ENCODE peak calls at places on chromosomes 16 and 17, in eight cellular contexts. I is heart right ventricle; W is cardiac muscle cell; Q is effector memory CD4-positive, alpha-beta T cell; M is upper lobe of right lung; N is RWPE1; U is neural progenitor cell; S is uterus. L is an unnamed sample.

GRCh38 chr17:27294689-27295630 is 1.0 kb downstream of the WSB1 start:
- DNase-seq in I (no peak), W (peak; percentile 94), Q (peak; percentile 38), M (no peak), N (peak; percentile 62), U (peak; percentile 82), S (peak; percentile 52), L (no peak)

GRCh38 chr16:7405166-7405565 is 72.5 kb downstream of the RBFOX1 start:
- DNase-seq in I (peak; percentile 49), W (no peak), Q (no peak), M (peak; percentile 85), N (no peak), U (peak; percentile 82), S (no peak), L (peak; percentile 4)

GRCh38 chr17:55286681-55287589 is 22.2 kb downstream of the HLF start:
- DNase-seq in I (no peak), W (peak; percentile 58), Q (no peak), M (no peak), N (peak; percentile 64), U (no peak), S (no peak), L (no peak)

GRCh38 chr16:48076455-48077012 is 79.3 kb downstream of the ABCC12 start:
- DNase-seq in I (no peak), W (no peak), Q (no peak), M (no peak), N (no peak), U (no peak), S (no peak), L (no peak)

GRCh38 chr17:19368119-19368660 is 5.7 kb upstream of the B9D1 start:
- DNase-seq in I (no peak), W (no peak), Q (no peak), M (no peak), N (no peak), U (no peak), S (no peak), L (no peak)

GRCh38 chr17:12637015-12637414 is 28.7 kb upstream of the MYOCD start:
- DNase-seq in I (no peak), W (peak; percentile 87), Q (no peak), M (no peak), N (peak; percentile 20), U (no peak), S (no peak), L (no peak)

GRCh38 chr17:31739300-31739699 is 119.7 kb downstream of the COPRS start:
- DNase-seq in I (no peak), W (peak; percentile 67), Q (no peak), M (no peak), N (no peak), U (no peak), S (no peak), L (no peak)

GRCh38 chr16:18948372-18949020 is 22.3 kb upstream of the SMG1 start:
- DNase-seq in I (no peak), W (no peak), Q (no peak), M (no peak), N (no peak), U (no peak), S (no peak), L (no peak)

GRCh38 chr16:3738541-3738940 is 21.2 kb upstream of the TRAP1 start:
- DNase-seq in I (no peak), W (no peak), Q (no peak), M (peak; percentile 9), N (no peak), U (no peak), S (no peak), L (no peak)

GRCh38 chr16:66695935-66696668 is 441 bp downstream of the CMTM4 start:
- DNase-seq in I (peak; percentile 30), W (no peak), Q (peak; percentile 5), M (peak; percentile 86), N (peak; percentile 55), U (peak; percentile 21), S (peak; percentile 37), L (no peak)

DNA sequence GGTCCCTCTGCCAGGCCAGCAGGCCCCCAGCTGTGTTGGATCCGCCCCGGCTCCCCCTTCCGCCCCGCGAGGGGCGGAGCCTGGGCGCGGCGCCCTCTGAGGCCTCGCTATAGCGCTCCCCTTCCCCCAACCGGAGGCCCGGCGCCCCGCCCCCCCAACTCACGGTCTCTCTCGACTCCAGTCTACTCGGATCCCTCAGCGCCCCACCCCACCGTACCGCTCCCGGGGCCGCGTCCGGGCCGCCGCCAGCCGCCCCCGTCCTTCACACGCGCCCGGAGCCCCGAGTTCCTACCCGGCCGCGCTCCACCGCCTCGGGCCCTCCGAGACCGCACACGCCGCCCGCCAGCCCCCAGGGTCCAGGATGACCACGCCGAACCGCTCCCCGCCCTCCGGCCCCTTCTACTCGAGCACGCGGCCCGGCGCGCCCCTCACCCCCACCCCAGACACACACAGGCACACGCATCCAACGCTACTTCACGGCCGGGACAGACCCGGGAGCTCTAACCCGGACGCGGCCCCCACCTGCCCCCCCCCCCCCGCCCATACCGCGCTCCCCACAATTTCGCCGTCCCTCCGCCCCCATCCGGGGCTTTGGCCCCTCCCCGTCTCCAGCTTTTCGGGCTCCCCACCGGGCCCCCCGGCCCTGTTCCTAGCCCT is 1.4 kb downstream of the PHF23 start:
- DNase-seq in I (peak; percentile 83), W (peak; percentile 80), Q (peak; percentile 75), M (peak; percentile 94), N (no peak), U (peak; percentile 92), S (peak; percentile 85), L (no peak)
- H3K27ac ChIP-seq in I (peak overlapping the region; percentile 97), W (peak overlapping the region; percentile 83), Q (peak overlapping the region; percentile 89), M (peak overlapping the region; percentile 88), N (peak overlapping the region; percentile 95), U (peak overlapping the region; percentile 75), S (peak overlapping the region; percentile 94), L (no peak overlapping the region)

GRCh38 chr17:72117748-72118587 is 2.9 kb upstream of the SOX9 start:
- DNase-seq in I (peak; percentile 28), W (no peak), Q (no peak), M (no peak), N (no peak), U (peak; percentile 67), S (no peak), L (no peak)
- H3K27ac ChIP-seq in I (no peak overlapping the region), W (no peak overlapping the region), Q (no peak overlapping the region), M (no peak overlapping the region), N (no peak overlapping the region), U (no peak overlapping the region), S (no peak overlapping the region), L (no peak overlapping the region)

DNA sequence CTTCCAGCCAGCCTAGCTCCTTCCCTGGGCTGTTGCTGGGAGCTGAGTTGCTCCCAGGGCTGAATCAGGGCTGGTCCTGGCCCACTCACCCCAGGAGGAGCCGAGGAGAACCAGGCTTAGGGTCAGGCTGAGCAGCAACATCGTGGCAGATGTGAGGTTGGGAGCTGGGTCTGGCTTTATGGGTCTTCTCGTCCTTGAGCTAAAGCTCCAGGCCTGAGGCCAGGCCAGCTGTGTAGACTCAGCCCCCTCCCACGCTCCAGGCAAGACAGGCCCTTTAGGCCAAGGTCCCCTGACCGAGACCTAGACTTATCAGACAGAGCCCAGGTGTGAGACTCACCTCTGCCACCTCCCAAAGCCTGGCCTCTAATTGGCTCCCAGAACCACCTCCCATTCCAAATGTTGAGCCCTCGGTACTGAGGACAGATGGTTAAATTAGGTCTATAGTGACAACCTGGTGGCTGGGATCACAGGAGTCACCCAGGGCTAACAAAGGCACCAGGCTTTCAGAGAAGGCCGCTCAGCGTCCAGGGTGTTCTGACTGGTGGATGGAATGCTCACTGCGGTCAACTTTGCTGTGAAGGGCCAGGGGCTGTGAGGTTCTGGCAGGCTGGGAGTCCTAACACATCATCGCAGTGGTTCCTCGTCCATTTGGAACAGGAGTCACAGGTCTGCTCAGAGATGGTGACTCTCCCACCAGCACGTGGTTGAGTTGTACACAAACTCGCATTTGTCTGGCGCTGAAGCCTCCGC is at the start of gene CTRL:
- DNase-seq in I (no peak), W (no peak), Q (no peak), M (no peak), N (no peak), U (no peak), S (no peak), L (no peak)
- H3K27ac ChIP-seq in I (no peak within 1 kb of the TSS), W (no peak within 1 kb of the TSS), Q (no peak within 1 kb of the TSS), M (no peak within 1 kb of the TSS), N (peak within 1 kb of the TSS; percentile 17), U (no peak within 1 kb of the TSS), S (no peak within 1 kb of the TSS), L (no peak within 1 kb of the TSS)

GRCh38 chr17:66714046-66715023 is 120.6 kb upstream of the CACNG5 start:
- DNase-seq in I (no peak), W (no peak), Q (no peak), M (no peak), N (no peak), U (no peak), S (no peak), L (no peak)

GRCh38 chr17:66713533-66714042 is 121.3 kb upstream of the CACNG5 start:
- DNase-seq in I (no peak), W (no peak), Q (no peak), M (no peak), N (no peak), U (no peak), S (no peak), L (no peak)

GRCh38 chr17:66716236-66717026 is 118.5 kb upstream of the CACNG5 start:
- DNase-seq in I (no peak), W (peak; percentile 36), Q (no peak), M (no peak), N (no peak), U (peak; percentile 42), S (no peak), L (no peak)

GRCh38 chr17:66715745-66716156 is 119.2 kb upstream of the CACNG5 start:
- DNase-seq in I (no peak), W (peak; percentile 71), Q (no peak), M (no peak), N (peak; percentile 74), U (peak; percentile 82), S (no peak), L (no peak)

DNA sequence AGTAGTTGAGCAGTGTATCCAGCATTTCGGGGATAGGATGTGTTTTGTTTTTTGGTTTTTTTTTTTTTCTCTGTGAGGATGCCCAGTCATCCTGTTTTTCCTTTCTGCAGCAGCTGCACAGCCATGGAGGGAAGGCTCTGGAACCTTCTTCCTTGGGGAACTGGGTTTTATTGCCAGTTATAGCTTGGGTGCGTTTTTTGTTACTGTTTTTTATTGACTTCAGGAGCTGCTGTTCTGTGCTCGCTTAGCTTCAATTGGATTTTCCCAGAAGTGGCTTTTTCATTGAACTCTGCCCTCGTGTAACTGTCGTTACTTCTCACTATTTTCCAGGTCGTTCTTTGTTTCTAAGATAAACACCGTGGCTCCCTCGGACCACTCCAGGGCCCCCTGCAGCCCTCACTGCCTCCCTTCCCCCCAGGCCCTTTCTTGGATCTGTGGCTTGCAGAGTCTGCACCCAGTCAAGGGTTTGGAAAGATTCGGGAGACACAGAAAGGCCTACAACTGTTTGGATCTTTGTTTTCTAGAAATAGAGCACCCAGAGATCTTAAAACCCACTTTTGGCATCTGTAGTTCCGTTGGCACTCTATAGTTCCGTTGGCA is 119.7 kb upstream of the CACNG5 start:
- DNase-seq in I (no peak), W (no peak), Q (no peak), M (no peak), N (no peak), U (no peak), S (no peak), L (no peak)
- H3K27ac ChIP-seq in I (no peak overlapping the region), W (no peak overlapping the region), Q (no peak overlapping the region), M (no peak overlapping the region), N (no peak overlapping the region), U (no peak overlapping the region), S (no peak overlapping the region), L (no peak overlapping the region)

DNA sequence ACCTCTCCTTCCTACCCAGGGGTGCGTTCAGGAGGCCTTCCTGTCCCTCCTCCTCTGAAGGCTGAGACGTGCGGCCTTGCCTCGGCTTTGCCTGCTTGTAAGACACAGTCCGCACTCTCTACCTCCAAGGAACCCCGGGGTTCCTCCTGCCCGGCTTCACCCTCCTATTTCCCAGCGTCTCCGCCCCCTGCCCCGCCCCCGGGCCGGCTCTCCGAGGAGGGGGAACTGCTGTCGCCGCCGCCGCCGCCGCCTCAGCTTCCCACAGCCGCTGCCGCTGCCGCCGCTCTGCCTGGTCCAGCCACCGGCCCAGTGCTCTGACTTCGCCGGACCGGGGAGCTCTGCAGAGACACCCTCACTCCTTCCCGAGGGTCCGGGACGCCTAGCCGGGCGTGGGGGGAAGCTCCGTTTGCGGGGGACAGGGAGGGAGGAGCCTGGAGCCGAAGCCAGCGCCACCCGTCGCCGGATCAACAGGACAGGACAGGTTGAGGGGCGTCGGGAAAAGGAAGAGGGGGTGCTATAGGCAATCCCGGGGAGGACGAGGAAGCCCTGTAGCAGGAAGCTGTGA is 1.2 kb upstream of the FGF11 start:
- DNase-seq in I (peak; percentile 82), W (peak; percentile 17), Q (peak; percentile 29), M (peak; percentile 88), N (no peak), U (peak; percentile 88), S (peak; percentile 54), L (no peak)
- H3K27ac ChIP-seq in I (peak overlapping the region; percentile 73), W (peak overlapping the region; percentile 24), Q (no peak overlapping the region), M (no peak overlapping the region), N (peak overlapping the region; percentile 92), U (no peak overlapping the region), S (peak overlapping the region; percentile 41), L (no peak overlapping the region)